ENCODE peak calls at places on chromosome 11, in six cellular contexts. One of them, this sample, is unnamed.

GRCh38 chr11:119284344-119285157 is 32.4 kb downstream of the MCAM start:
- DNase-seq in colonic mucosa: no peak
- DNase-seq in kidney: no peak
- DNase-seq in tibial artery: no peak
- DNase-seq in lower lobe of right lung: no peak
- DNase-seq in astrocyte of the spinal cord: peak; percentile 55
- DNase-seq in this sample: no peak

GRCh38 chr11:57475191-57475590 is 14.9 kb downstream of the RTN4RL2 start:
- DNase-seq in kidney: no peak
- DNase-seq in astrocyte of the spinal cord: no peak
- DNase-seq in lower lobe of right lung: no peak
- DNase-seq in tibial artery: no peak
- DNase-seq in colonic mucosa: no peak
- DNase-seq in this sample: no peak

GRCh38 chr11:15638386-15638787 is 523.7 kb downstream of the INSC start:
- DNase-seq in colonic mucosa: peak; percentile 18
- DNase-seq in kidney: no peak
- DNase-seq in astrocyte of the spinal cord: no peak
- DNase-seq in tibial artery: no peak
- DNase-seq in lower lobe of right lung: no peak
- DNase-seq in this sample: no peak

GRCh38 chr11:44332665-44333064 is 22.7 kb upstream of the ALX4 start:
- DNase-seq in tibial artery: no peak
- DNase-seq in astrocyte of the spinal cord: no peak
- DNase-seq in kidney: no peak
- DNase-seq in lower lobe of right lung: no peak
- DNase-seq in colonic mucosa: no peak
- DNase-seq in this sample: no peak

GRCh38 chr11:79637219-79637618 is 196.4 kb upstream of the TENM4 start:
- DNase-seq in lower lobe of right lung: no peak
- DNase-seq in kidney: no peak
- DNase-seq in tibial artery: no peak
- DNase-seq in astrocyte of the spinal cord: no peak
- DNase-seq in colonic mucosa: no peak
- DNase-seq in this sample: no peak

GRCh38 chr11:71144010-71144409 is 108.4 kb downstream of the SHANK2 start:
- DNase-seq in astrocyte of the spinal cord: no peak
- DNase-seq in colonic mucosa: no peak
- DNase-seq in lower lobe of right lung: no peak
- DNase-seq in kidney: peak; percentile 77
- DNase-seq in tibial artery: no peak
- DNase-seq in this sample: no peak

GRCh38 chr11:62012451-62013265 is 45.2 kb upstream of the FTH1 start:
- DNase-seq in astrocyte of the spinal cord: no peak
- DNase-seq in tibial artery: peak; percentile 60
- DNase-seq in lower lobe of right lung: no peak
- DNase-seq in colonic mucosa: no peak
- DNase-seq in kidney: peak; percentile 75
- DNase-seq in this sample: no peak

GRCh38 chr11:61923166-61924015 is 6.0 kb upstream of the RAB3IL1 start:
- DNase-seq in astrocyte of the spinal cord: peak; percentile 68
- DNase-seq in lower lobe of right lung: no peak
- DNase-seq in colonic mucosa: peak; percentile 61
- DNase-seq in tibial artery: peak; percentile 87
- DNase-seq in kidney: peak; percentile 88
- DNase-seq in this sample: peak; percentile 29

GRCh38 chr11:93659216-93659615 is 2.3 kb upstream of the CEP295 start:
- DNase-seq in tibial artery: no peak
- DNase-seq in astrocyte of the spinal cord: no peak
- DNase-seq in lower lobe of right lung: no peak
- DNase-seq in kidney: no peak
- DNase-seq in colonic mucosa: no peak
- DNase-seq in this sample: no peak

GRCh38 chr11:21969841-21970240 is 223.0 kb upstream of the ANO5 start:
- DNase-seq in lower lobe of right lung: no peak
- DNase-seq in astrocyte of the spinal cord: no peak
- DNase-seq in tibial artery: no peak
- DNase-seq in kidney: no peak
- DNase-seq in colonic mucosa: no peak
- DNase-seq in this sample: no peak

GRCh38 chr11:26709057-26709456 is 12.8 kb downstream of the SLC5A12 start:
- DNase-seq in lower lobe of right lung: no peak
- DNase-seq in colonic mucosa: no peak
- DNase-seq in astrocyte of the spinal cord: no peak
- DNase-seq in tibial artery: no peak
- DNase-seq in kidney: no peak
- DNase-seq in this sample: no peak

GRCh38 chr11:58254936-58255335 is 13.1 kb downstream of the OR10W1 start:
- DNase-seq in tibial artery: no peak
- DNase-seq in lower lobe of right lung: no peak
- DNase-seq in astrocyte of the spinal cord: no peak
- DNase-seq in colonic mucosa: no peak
- DNase-seq in kidney: no peak
- DNase-seq in this sample: no peak

GRCh38 chr11:64453466-64453865 is 94.5 kb downstream of the RPS6KA4 start:
- DNase-seq in colonic mucosa: no peak
- DNase-seq in lower lobe of right lung: no peak
- DNase-seq in tibial artery: peak; percentile 12
- DNase-seq in kidney: peak; percentile 41
- DNase-seq in astrocyte of the spinal cord: no peak
- DNase-seq in this sample: no peak

GRCh38 chr11:60899021-60899936 is 7.1 kb downstream of the PRPF19 start:
- DNase-seq in lower lobe of right lung: no peak
- DNase-seq in colonic mucosa: peak; percentile 62
- DNase-seq in astrocyte of the spinal cord: peak; percentile 71
- DNase-seq in kidney: no peak
- DNase-seq in tibial artery: no peak
- DNase-seq in this sample: no peak

GRCh38 chr11:95245038-95245437 is 14.0 kb upstream of the SESN3 start:
- DNase-seq in astrocyte of the spinal cord: peak; percentile 26
- DNase-seq in kidney: no peak
- DNase-seq in colonic mucosa: no peak
- DNase-seq in lower lobe of right lung: no peak
- DNase-seq in tibial artery: no peak
- DNase-seq in this sample: peak; percentile 57

GRCh38 chr11:763549-764321 is 13.6 kb downstream of the GATD1 start:
- DNase-seq in kidney: peak; percentile 75
- DNase-seq in tibial artery: no peak
- DNase-seq in colonic mucosa: no peak
- DNase-seq in astrocyte of the spinal cord: no peak
- DNase-seq in lower lobe of right lung: no peak
- DNase-seq in this sample: no peak

GRCh38 chr11:761526-762108 is 14.4 kb downstream of the TALDO1 start:
- DNase-seq in colonic mucosa: no peak
- DNase-seq in lower lobe of right lung: no peak
- DNase-seq in tibial artery: no peak
- DNase-seq in kidney: no peak
- DNase-seq in astrocyte of the spinal cord: no peak
- DNase-seq in this sample: no peak

GRCh38 chr11:763073-763463 is 14.2 kb downstream of the GATD1 start:
- DNase-seq in tibial artery: no peak
- DNase-seq in kidney: peak; percentile 81
- DNase-seq in lower lobe of right lung: peak; percentile 60
- DNase-seq in astrocyte of the spinal cord: no peak
- DNase-seq in colonic mucosa: peak; percentile 68
- DNase-seq in this sample: no peak

GRCh38 chr11:764322-765024 is 12.8 kb downstream of the GATD1 start:
- DNase-seq in colonic mucosa: no peak
- DNase-seq in lower lobe of right lung: no peak
- DNase-seq in tibial artery: no peak
- DNase-seq in kidney: peak; percentile 68
- DNase-seq in astrocyte of the spinal cord: no peak
- DNase-seq in this sample: no peak

GRCh38 chr11:762421-763072 is 14.7 kb downstream of the GATD1 start:
- DNase-seq in tibial artery: peak; percentile 67
- DNase-seq in astrocyte of the spinal cord: peak; percentile 65
- DNase-seq in lower lobe of right lung: peak; percentile 58
- DNase-seq in kidney: peak; percentile 76
- DNase-seq in colonic mucosa: peak; percentile 47
- DNase-seq in this sample: no peak
- H3K4me3 ChIP-seq in tibial artery: no peak overlapping the region
- H3K4me3 ChIP-seq in astrocyte of the spinal cord: no peak overlapping the region
- H3K4me3 ChIP-seq in lower lobe of right lung: no peak overlapping the region
- H3K4me3 ChIP-seq in kidney: no peak overlapping the region
- H3K4me3 ChIP-seq in colonic mucosa: no peak overlapping the region
- H3K4me3 ChIP-seq in this sample: no peak overlapping the region

GRCh38 chr11:125123194-125123946 is 11.9 kb upstream of the TMEM218 start:
- DNase-seq in astrocyte of the spinal cord: no peak
- DNase-seq in lower lobe of right lung: no peak
- DNase-seq in colonic mucosa: no peak
- DNase-seq in kidney: no peak
- DNase-seq in tibial artery: no peak
- DNase-seq in this sample: no peak
- H3K4me3 ChIP-seq in astrocyte of the spinal cord: no peak overlapping the region
- H3K4me3 ChIP-seq in lower lobe of right lung: peak overlapping the region; percentile 17
- H3K4me3 ChIP-seq in colonic mucosa: no peak overlapping the region
- H3K4me3 ChIP-seq in kidney: no peak overlapping the region
- H3K4me3 ChIP-seq in tibial artery: no peak overlapping the region
- H3K4me3 ChIP-seq in this sample: no peak overlapping the region

GRCh38 chr11:83168756-83169155 is 11.8 kb downstream of the PCF11 start:
- DNase-seq in colonic mucosa: no peak
- DNase-seq in tibial artery: no peak
- DNase-seq in astrocyte of the spinal cord: no peak
- DNase-seq in lower lobe of right lung: no peak
- DNase-seq in kidney: no peak
- DNase-seq in this sample: no peak
- H3K4me3 ChIP-seq in colonic mucosa: no peak overlapping the region
- H3K4me3 ChIP-seq in tibial artery: no peak overlapping the region
- H3K4me3 ChIP-seq in astrocyte of the spinal cord: no peak overlapping the region
- H3K4me3 ChIP-seq in lower lobe of right lung: no peak overlapping the region
- H3K4me3 ChIP-seq in kidney: no peak overlapping the region
- H3K4me3 ChIP-seq in this sample: no peak overlapping the region

GRCh38 chr11:10487002-10487647 is 32.1 kb downstream of the AMPD3 start:
- DNase-seq in colonic mucosa: no peak
- DNase-seq in lower lobe of right lung: no peak
- DNase-seq in kidney: no peak
- DNase-seq in tibial artery: peak; percentile 43
- DNase-seq in astrocyte of the spinal cord: no peak
- DNase-seq in this sample: no peak
- H3K4me3 ChIP-seq in colonic mucosa: no peak overlapping the region
- H3K4me3 ChIP-seq in lower lobe of right lung: no peak overlapping the region
- H3K4me3 ChIP-seq in kidney: no peak overlapping the region
- H3K4me3 ChIP-seq in tibial artery: no peak overlapping the region
- H3K4me3 ChIP-seq in astrocyte of the spinal cord: no peak overlapping the region
- H3K4me3 ChIP-seq in this sample: no peak overlapping the region

DNA sequence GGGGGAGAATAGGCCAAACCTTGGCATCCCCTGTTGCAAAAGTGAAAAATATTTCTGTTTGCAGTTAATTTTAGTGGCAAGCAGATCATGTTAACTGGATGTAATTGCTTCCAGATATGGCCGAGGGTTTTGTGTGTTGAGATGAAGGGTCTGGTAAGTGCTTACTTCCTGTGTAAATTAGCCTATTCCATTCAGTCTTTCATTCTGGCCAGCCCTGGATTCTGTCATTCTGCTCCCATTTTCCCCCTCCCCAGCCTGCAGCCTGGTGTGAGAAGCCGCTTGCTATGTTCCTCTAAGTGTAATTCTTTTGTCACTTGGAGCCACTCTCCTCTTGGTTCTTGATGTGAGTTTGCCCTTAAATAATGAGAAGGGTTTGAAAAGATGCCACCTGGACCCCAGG is 17.5 kb downstream of the ZBTB16 start:
- DNase-seq in kidney: no peak
- DNase-seq in astrocyte of the spinal cord: no peak
- DNase-seq in colonic mucosa: no peak
- DNase-seq in lower lobe of right lung: no peak
- DNase-seq in tibial artery: no peak
- DNase-seq in this sample: no peak
- H3K4me3 ChIP-seq in kidney: no peak overlapping the region
- H3K4me3 ChIP-seq in astrocyte of the spinal cord: no peak overlapping the region
- H3K4me3 ChIP-seq in colonic mucosa: no peak overlapping the region
- H3K4me3 ChIP-seq in lower lobe of right lung: peak overlapping the region; percentile 26
- H3K4me3 ChIP-seq in tibial artery: peak overlapping the region; percentile 40
- H3K4me3 ChIP-seq in this sample: no peak overlapping the region